ENCODE peak calls at places on chromosomes 7 and 10, in five cellular contexts. P, V, U, X and Z are unnamed samples.

GRCh38 chr7:155252958-155253501 is 44.6 kb upstream of the INSIG1 start:
- DNase-seq in P (no peak), V (no peak), U (no peak), X (no peak), Z (no peak)

GRCh38 chr10:11825796-11826414 is 2.7 kb downstream of the PROSER2 start:
- DNase-seq in P (no peak), V (no peak), U (no peak), X (no peak), Z (no peak)

GRCh38 chr10:75356484-75356883 is 45.1 kb downstream of the ZNF503 start:
- DNase-seq in P (no peak), V (no peak), U (no peak), X (peak), Z (no peak)

GRCh38 chr7:141381794-141382453 is 169.3 kb upstream of the AGK start:
- DNase-seq in P (no peak), V (no peak), U (no peak), X (no peak), Z (no peak)

GRCh38 chr10:35216303-35216905 is 89.8 kb downstream of the CREM start:
- DNase-seq in P (no peak), V (peak), U (no peak), X (peak), Z (no peak)

GRCh38 chr7:139422126-139422525 is 61.3 kb downstream of the KLRG2 start:
- DNase-seq in P (no peak), V (no peak), U (no peak), X (no peak), Z (no peak)

GRCh38 chr7:41047789-41048191 is 655.1 kb downstream of the INHBA start:
- DNase-seq in P (no peak), V (no peak), U (peak), X (no peak), Z (peak)

GRCh38 chr7:8035647-8036518 is 67.3 kb downstream of the GLCCI1 start:
- DNase-seq in P (peak), V (no peak), U (peak), X (no peak), Z (peak)

GRCh38 chr7:157516911-157517781 is 180.3 kb downstream of the DNAJB6 start:
- DNase-seq in P (no peak), V (no peak), U (no peak), X (no peak), Z (no peak)

GRCh38 chr7:141511370-141512335 is 39.6 kb upstream of the AGK start:
- DNase-seq in P (no peak), V (peak), U (no peak), X (peak), Z (peak)

GRCh38 chr7:55629051-55629677 is 56.9 kb upstream of the VOPP1 start:
- DNase-seq in P (no peak), V (no peak), U (no peak), X (no peak), Z (no peak)

GRCh38 chr10:98403812-98404504 is 11.0 kb downstream of the PYROXD2 start:
- DNase-seq in P (no peak), V (no peak), U (peak), X (no peak), Z (no peak)

GRCh38 chr10:99981581-99982199 is 28.1 kb downstream of the DNMBP start:
- DNase-seq in P (no peak), V (no peak), U (no peak), X (no peak), Z (no peak)

GRCh38 chr10:43375401-43376020 is 4.1 kb downstream of the FXYD4 start:
- DNase-seq in P (no peak), V (no peak), U (no peak), X (no peak), Z (no peak)

GRCh38 chr7:21960922-21961321 is 15.2 kb upstream of the CDCA7L start:
- DNase-seq in P (peak), V (no peak), U (peak), X (no peak), Z (peak)

GRCh38 chr10:6027929-6028328 is 34.2 kb downstream of the IL2RA start:
- DNase-seq in P (no peak), V (no peak), U (no peak), X (no peak), Z (no peak)